ENCODE peak calls at places on chromosomes 16 and 17, in nine cellular contexts. I is tibial artery; B is IMR-90; Q is cardiac muscle cell; W is MM.1S; C is ovary; E is testis; L is CD8-positive, alpha-beta memory T cell; N is left ventricle myocardium inferior. V is an unnamed sample.
A peak's percentile ranks its signal among the peaks of the same experiment; 100 is the strongest.

GRCh38 chr17:50225693-50226092 is 24.3 kb upstream of the COL1A1 start:
- DNase-seq in I (no peak), B (no peak), Q (no peak), W (no peak), C (no peak), E (no peak), L (no peak), N (no peak), V (no peak)

GRCh38 chr16:50103764-50104163 is 38.0 kb downstream of the HEATR3 start:
- DNase-seq in I (no peak), B (no peak), Q (no peak), W (no peak), C (no peak), E (no peak), L (no peak), N (no peak), V (no peak)

GRCh38 chr17:156094-156621 is 18.8 kb downstream of the SCGB1C2 start:
- DNase-seq in I (no peak), B (no peak), Q (no peak), W (no peak), C (no peak), E (no peak), L (no peak), N (no peak), V (no peak)

GRCh38 chr16:13438064-13438463 is 481.9 kb upstream of the ERCC4 start:
- DNase-seq in I (no peak), B (no peak), Q (no peak), W (no peak), C (no peak), E (no peak), L (no peak), N (no peak), V (no peak)

GRCh38 chr16:70681382-70682238 is 4.2 kb downstream of the MTSS2 start:
- DNase-seq in I (no peak), B (no peak), Q (no peak), W (no peak), C (peak; percentile 53), E (no peak), L (no peak), N (peak; percentile 18), V (no peak)

GRCh38 chr17:60146206-60146605 is 3.6 kb upstream of the CA4 start:
- DNase-seq in I (no peak), B (no peak), Q (no peak), W (no peak), C (no peak), E (no peak), L (no peak), N (no peak), V (no peak)

GRCh38 chr17:42087042-42087701 is 11.1 kb downstream of the ZNF385C start:
- DNase-seq in I (no peak), B (no peak), Q (no peak), W (no peak), C (no peak), E (peak; percentile 76), L (no peak), N (no peak), V (no peak)

GRCh38 chr16:69106491-69107291 is 1.2 kb downstream of the HAS3 start:
- DNase-seq in I (peak; percentile 60), B (no peak), Q (peak; percentile 25), W (no peak), C (no peak), E (no peak), L (no peak), N (no peak), V (no peak)

GRCh38 chr16:88394426-88394825 is 11.7 kb downstream of the ZNF469 start:
- DNase-seq in I (no peak), B (no peak), Q (no peak), W (no peak), C (no peak), E (no peak), L (no peak), N (no peak), V (no peak)

GRCh38 chr17:77306790-77307478 is 166.2 kb downstream of the SEC14L1 start:
- DNase-seq in I (no peak), B (no peak), Q (no peak), W (no peak), C (no peak), E (no peak), L (no peak), N (no peak), V (no peak)

GRCh38 chr17:50213026-50214015 is 11.9 kb upstream of the COL1A1 start:
- DNase-seq in I (no peak), B (peak; percentile 51), Q (peak; percentile 61), W (peak; percentile 86), C (peak; percentile 31), E (no peak), L (peak; percentile 54), N (no peak), V (peak; percentile 28)

GRCh38 chr16:87812200-87812656 is 46.4 kb upstream of the KLHDC4 start:
- DNase-seq in I (no peak), B (no peak), Q (peak; percentile 28), W (no peak), C (no peak), E (no peak), L (no peak), N (no peak), V (no peak)

GRCh38 chr17:13204607-13205237 is 186.9 kb upstream of the ELAC2 start:
- DNase-seq in I (no peak), B (no peak), Q (no peak), W (no peak), C (no peak), E (no peak), L (no peak), N (no peak), V (peak; percentile 53)

DNA sequence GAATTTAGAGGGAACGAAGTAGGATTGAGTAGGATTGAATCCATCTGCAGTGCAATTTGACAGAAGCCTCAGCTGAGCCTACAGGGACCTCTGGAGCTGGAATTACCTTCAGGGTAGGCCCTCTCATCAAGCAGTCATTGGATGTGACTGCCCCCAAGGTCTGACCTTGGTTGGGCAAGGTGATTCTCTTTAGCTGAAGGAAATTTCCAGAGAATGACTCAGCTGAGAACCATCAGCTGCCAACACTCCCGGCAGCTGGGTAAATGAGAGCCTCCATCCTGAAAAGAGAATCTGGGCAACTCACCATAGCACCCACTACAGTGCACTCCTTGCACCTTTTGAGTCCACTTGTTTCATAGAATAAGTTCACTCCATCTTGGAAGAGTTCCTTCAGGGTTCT is 113.5 kb upstream of the MED13 start:
- DNase-seq in I (no peak), B (peak; percentile 33), Q (no peak), W (no peak), C (no peak), E (no peak), L (no peak), N (no peak), V (peak; percentile 2)
- H3K27ac ChIP-seq in I (no peak overlapping the region), B (no peak overlapping the region), Q (no peak overlapping the region), W (no peak overlapping the region), C (no peak overlapping the region), E (no peak overlapping the region), L (no peak overlapping the region), N (no peak overlapping the region), V (no peak overlapping the region)

DNA sequence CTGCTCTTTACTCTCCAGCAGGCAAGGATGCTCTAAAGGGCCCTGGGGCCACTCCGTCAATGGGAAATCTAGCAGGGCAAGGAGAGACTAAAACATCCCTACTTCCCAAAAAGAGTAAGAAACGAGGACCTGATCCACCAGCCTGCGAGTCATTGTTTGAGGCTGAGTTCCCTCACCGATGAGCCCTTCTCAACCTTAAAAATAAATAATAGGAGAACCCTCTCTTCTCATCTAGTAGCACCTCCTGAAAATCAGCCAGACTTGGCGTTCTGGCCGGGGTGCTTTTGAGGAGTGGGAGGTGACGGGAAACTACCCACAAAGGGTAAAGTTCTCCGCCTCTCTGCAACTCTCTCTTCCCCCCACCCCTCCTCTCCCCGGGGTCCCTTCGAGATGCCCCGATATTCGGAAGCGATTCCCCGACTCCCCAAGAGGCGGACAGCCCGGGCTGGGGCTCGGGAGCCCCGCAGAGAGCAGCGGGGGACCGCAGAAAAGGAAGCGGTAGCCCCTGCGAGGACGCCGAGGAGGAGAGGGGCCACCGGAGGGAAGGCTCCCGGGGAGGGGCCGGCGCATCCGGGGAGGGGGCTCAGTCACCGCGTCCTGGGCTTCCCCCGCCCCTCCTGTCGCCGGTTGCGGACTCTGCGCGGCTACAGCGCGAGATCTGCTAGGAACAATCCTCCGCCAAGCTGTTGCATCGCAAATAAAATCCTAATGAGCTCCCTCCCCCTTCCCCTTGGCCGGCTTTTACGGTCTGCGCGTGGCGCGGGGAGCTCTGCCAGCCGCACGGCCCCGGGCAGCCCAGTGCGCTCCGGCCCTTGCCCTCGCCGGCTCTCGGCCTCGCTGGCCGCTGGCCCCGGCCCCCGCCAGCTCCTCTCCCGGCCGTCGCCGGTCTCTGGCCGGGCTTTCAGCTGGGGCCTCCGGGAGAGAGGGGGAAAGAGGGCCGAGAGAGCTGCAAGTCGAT is 1.3 kb downstream of the HOXB9 start:
- DNase-seq in I (no peak), B (no peak), Q (peak; percentile 36), W (no peak), C (no peak), E (no peak), L (no peak), N (no peak), V (no peak)
- H3K27me3 ChIP-seq in I (no peaks in the 10 kb centered on the region), B (peaks cover 98% of the 10 kb centered on the region), Q (peaks cover 100% of the 10 kb centered on the region), W (peaks cover 92% of the 10 kb centered on the region), C (peaks cover 8% of the 10 kb centered on the region), E (no peaks in the 10 kb centered on the region), L (peaks cover 83% of the 10 kb centered on the region), N (peaks cover 100% of the 10 kb centered on the region), V (peaks cover 97% of the 10 kb centered on the region)

GRCh38 chr17:18039535-18040286 is 503 bp downstream of the GID4 start:
- DNase-seq in I (no peak), B (no peak), Q (peak; percentile 68), W (peak; percentile 48), C (peak; percentile 56), E (no peak), L (no peak), N (no peak), V (no peak)
- H3K27ac ChIP-seq in I (peak overlapping the region; percentile 73), B (peak overlapping the region; percentile 59), Q (peak overlapping the region; percentile 2), W (no peak overlapping the region), C (peak overlapping the region; percentile 61), E (peak overlapping the region; percentile 82), L (peak overlapping the region; percentile 55), N (peak overlapping the region; percentile 89), V (peak overlapping the region; percentile 61)

DNA sequence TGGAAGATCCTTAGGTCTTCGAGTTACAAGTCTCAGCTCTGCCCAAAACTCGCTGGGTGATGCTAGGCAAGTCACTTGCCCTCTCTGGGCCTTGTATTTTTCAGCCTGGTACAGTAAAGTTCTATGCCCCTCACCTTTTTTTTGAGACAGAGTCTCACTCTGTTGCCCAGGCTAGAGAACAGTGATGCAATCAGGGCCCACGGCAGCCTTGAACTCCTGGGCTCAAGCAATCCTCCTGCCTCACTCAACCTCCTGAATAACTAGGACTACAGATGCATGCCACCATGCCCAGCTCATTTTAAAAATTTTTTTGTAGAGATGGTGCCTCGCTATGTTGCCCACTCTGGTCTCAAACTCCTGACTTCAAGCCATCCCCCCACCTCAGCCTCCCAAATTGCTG is 3.8 kb downstream of the MYH11 start:
- DNase-seq in I (no peak), B (no peak), Q (no peak), W (no peak), C (no peak), E (no peak), L (no peak), N (no peak), V (no peak)
- H3K27me3 ChIP-seq in I (no peaks in the 10 kb centered on the region), B (peaks cover 32% of the 10 kb centered on the region), Q (peaks cover 96% of the 10 kb centered on the region), W (peaks cover 16% of the 10 kb centered on the region), C (no peaks in the 10 kb centered on the region), E (no peaks in the 10 kb centered on the region), L (peaks cover 18% of the 10 kb centered on the region), N (peaks cover 51% of the 10 kb centered on the region), V (peaks cover 55% of the 10 kb centered on the region)

GRCh38 chr16:9049241-9049640 is 42.2 kb upstream of the HAPSTR1 start:
- DNase-seq in I (no peak), B (peak; percentile 97), Q (no peak), W (no peak), C (no peak), E (no peak), L (no peak), N (no peak), V (peak; percentile 85)
- H3K27ac ChIP-seq in I (no peak overlapping the region), B (peak overlapping the region; percentile 79), Q (no peak overlapping the region), W (no peak overlapping the region), C (no peak overlapping the region), E (no peak overlapping the region), L (no peak overlapping the region), N (no peak overlapping the region), V (peak overlapping the region; percentile 92)

V was measured in astrocyte.